ENCODE peak calls at places on chromosomes 6 and 20, in five cellular contexts. One of them, this sample, is unnamed.

GRCh38 chr6:129890164-129890563 is 29.0 kb upstream of the TMEM244 start:
- DNase-seq in GM06990: no peak
- DNase-seq in breast epithelium: no peak
- DNase-seq in HepG2: no peak
- DNase-seq in ovary: no peak
- DNase-seq in this sample: no peak

GRCh38 chr6:32944265-32944664 is 3.4 kb upstream of the HLA-DMB start:
- DNase-seq in GM06990: peak; percentile 83
- DNase-seq in breast epithelium: no peak
- DNase-seq in HepG2: no peak
- DNase-seq in ovary: no peak
- DNase-seq in this sample: no peak

GRCh38 chr6:21931641-21932335 is 338.2 kb downstream of the SOX4 start:
- DNase-seq in GM06990: no peak
- DNase-seq in breast epithelium: no peak
- DNase-seq in HepG2: no peak
- DNase-seq in ovary: no peak
- DNase-seq in this sample: no peak

GRCh38 chr20:24662286-24662685 is 192.9 kb downstream of the SYNDIG1 start:
- DNase-seq in GM06990: no peak
- DNase-seq in breast epithelium: no peak
- DNase-seq in HepG2: no peak
- DNase-seq in ovary: no peak
- DNase-seq in this sample: no peak

GRCh38 chr6:22135395-22135794 is 161.4 kb downstream of the PRL start:
- DNase-seq in GM06990: no peak
- DNase-seq in breast epithelium: no peak
- DNase-seq in HepG2: no peak
- DNase-seq in ovary: no peak
- DNase-seq in this sample: no peak

GRCh38 chr6:158057213-158057987 is 75.7 kb downstream of the SYNJ2 start:
- DNase-seq in GM06990: no peak
- DNase-seq in breast epithelium: no peak
- DNase-seq in HepG2: no peak
- DNase-seq in ovary: no peak
- DNase-seq in this sample: no peak

GRCh38 chr20:24910461-24910860 is 38.6 kb upstream of the CST7 start:
- DNase-seq in GM06990: no peak
- DNase-seq in breast epithelium: no peak
- DNase-seq in HepG2: no peak
- DNase-seq in ovary: no peak
- DNase-seq in this sample: no peak

GRCh38 chr6:137740967-137741761 is 125.9 kb upstream of the TNFAIP3 start:
- DNase-seq in GM06990: no peak
- DNase-seq in breast epithelium: no peak
- DNase-seq in HepG2: no peak
- DNase-seq in ovary: no peak
- DNase-seq in this sample: no peak

GRCh38 chr6:1993049-1993448 is 252.4 kb downstream of the GMDS start:
- DNase-seq in GM06990: no peak
- DNase-seq in breast epithelium: no peak
- DNase-seq in HepG2: no peak
- DNase-seq in ovary: no peak
- DNase-seq in this sample: no peak

GRCh38 chr6:15657290-15657689 is 5.5 kb downstream of the DTNBP1 start:
- DNase-seq in GM06990: no peak
- DNase-seq in breast epithelium: no peak
- DNase-seq in HepG2: no peak
- DNase-seq in ovary: no peak
- DNase-seq in this sample: no peak

GRCh38 chr20:47681977-47682812 is 103.1 kb downstream of the SULF2 start:
- DNase-seq in GM06990: no peak
- DNase-seq in breast epithelium: no peak
- DNase-seq in HepG2: peak; percentile 81
- DNase-seq in ovary: peak; percentile 82
- DNase-seq in this sample: peak; percentile 21

DNA sequence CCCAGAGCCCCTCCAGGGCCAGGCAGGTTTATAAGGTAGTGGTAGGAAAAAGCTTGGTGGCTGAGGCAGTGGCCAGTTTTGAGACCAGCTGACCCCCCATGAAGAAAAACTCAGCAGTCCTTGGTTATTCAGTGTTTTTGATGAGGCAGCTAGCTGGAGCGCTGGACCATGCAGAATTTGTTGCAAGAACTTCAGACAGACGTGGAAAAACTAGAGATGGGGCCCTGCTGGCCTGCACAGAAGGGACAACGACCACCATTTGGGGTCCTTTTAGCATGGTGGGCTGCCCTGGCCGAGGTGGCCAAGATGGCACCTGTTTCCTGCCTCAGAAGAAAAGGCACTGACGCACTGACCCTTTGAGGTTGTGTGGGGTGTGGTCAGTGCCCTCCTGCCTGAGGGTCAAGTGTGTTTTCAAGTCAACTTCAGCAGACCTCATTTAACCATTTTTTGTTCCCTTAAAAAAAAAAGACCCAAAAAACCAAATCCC is 2.7 kb downstream of the RPS21 start:
- DNase-seq in GM06990: no peak
- DNase-seq in breast epithelium: no peak
- DNase-seq in HepG2: no peak
- DNase-seq in ovary: no peak
- DNase-seq in this sample: no peak
- H3K36me3 ChIP-seq in GM06990: peaks cover 29% of the 10 kb centered on the region
- H3K36me3 ChIP-seq in breast epithelium: no peaks in the 10 kb centered on the region
- H3K36me3 ChIP-seq in HepG2: peaks cover 42% of the 10 kb centered on the region
- H3K36me3 ChIP-seq in ovary: no peaks in the 10 kb centered on the region
- H3K36me3 ChIP-seq in this sample: no peaks in the 10 kb centered on the region

GRCh38 chr20:54668271-54669053 is 193.1 kb downstream of the DOK5 start:
- DNase-seq in GM06990: peak; percentile 19
- DNase-seq in breast epithelium: no peak
- DNase-seq in HepG2: peak; percentile 41
- DNase-seq in ovary: no peak
- DNase-seq in this sample: peak; percentile 56
- TF ChIP-seq CTCF in GM06990: peak; percentile 89
- TF ChIP-seq CTCF in breast epithelium: peak; percentile 14
- TF ChIP-seq CTCF in HepG2: peak; percentile 79
- TF ChIP-seq CTCF in ovary: no peak
- TF ChIP-seq CTCF in this sample: peak; percentile 76

DNA sequence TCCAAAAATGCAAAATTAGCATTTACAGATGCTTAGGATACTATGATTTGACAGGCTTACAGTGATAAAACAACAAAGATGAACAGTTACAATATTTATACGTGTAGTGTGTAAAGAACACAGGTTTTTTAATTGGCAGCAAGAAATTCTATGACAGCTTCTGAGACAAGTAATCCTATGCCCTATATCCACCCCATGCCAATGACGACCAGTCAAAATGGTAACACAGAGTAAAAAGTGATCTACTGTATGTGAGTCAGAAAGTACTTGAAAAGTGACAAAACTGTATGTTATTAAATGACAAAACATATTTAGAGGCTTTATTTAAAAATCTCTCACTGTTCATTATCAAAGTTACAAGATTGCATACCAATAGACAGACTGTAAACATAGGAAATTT is 99.5 kb downstream of the PRDM1 start:
- DNase-seq in GM06990: no peak
- DNase-seq in breast epithelium: no peak
- DNase-seq in HepG2: no peak
- DNase-seq in ovary: no peak
- DNase-seq in this sample: no peak
- H3K36me3 ChIP-seq in GM06990: peaks cover 1% of the 10 kb centered on the region
- H3K36me3 ChIP-seq in breast epithelium: no peaks in the 10 kb centered on the region
- H3K36me3 ChIP-seq in HepG2: peaks cover 6% of the 10 kb centered on the region
- H3K36me3 ChIP-seq in ovary: no peaks in the 10 kb centered on the region
- H3K36me3 ChIP-seq in this sample: no peaks in the 10 kb centered on the region

DNA sequence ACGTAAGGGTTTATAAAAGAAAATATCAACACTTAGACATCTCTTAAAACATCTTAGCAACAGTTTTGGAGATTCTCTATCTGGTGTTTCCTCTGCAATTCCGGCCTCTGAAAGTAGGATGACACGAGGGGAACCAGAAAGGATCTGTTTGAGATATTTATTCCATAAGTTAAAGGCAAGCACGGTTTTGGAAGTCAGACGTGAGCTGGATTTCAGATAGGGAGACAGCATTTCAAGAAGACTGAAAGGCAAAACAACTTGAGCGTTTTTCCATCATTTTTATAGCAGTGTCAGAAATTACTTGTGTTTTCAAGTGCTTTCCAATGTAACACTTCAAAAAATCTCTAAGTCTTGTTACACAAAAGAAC is 52.9 kb upstream of the BTN3A2 start:
- DNase-seq in GM06990: no peak
- DNase-seq in breast epithelium: no peak
- DNase-seq in HepG2: no peak
- DNase-seq in ovary: no peak
- DNase-seq in this sample: no peak
- TF ChIP-seq CTCF in GM06990: no peak
- TF ChIP-seq CTCF in breast epithelium: no peak
- TF ChIP-seq CTCF in HepG2: no peak
- TF ChIP-seq CTCF in ovary: no peak
- TF ChIP-seq CTCF in this sample: no peak

DNA sequence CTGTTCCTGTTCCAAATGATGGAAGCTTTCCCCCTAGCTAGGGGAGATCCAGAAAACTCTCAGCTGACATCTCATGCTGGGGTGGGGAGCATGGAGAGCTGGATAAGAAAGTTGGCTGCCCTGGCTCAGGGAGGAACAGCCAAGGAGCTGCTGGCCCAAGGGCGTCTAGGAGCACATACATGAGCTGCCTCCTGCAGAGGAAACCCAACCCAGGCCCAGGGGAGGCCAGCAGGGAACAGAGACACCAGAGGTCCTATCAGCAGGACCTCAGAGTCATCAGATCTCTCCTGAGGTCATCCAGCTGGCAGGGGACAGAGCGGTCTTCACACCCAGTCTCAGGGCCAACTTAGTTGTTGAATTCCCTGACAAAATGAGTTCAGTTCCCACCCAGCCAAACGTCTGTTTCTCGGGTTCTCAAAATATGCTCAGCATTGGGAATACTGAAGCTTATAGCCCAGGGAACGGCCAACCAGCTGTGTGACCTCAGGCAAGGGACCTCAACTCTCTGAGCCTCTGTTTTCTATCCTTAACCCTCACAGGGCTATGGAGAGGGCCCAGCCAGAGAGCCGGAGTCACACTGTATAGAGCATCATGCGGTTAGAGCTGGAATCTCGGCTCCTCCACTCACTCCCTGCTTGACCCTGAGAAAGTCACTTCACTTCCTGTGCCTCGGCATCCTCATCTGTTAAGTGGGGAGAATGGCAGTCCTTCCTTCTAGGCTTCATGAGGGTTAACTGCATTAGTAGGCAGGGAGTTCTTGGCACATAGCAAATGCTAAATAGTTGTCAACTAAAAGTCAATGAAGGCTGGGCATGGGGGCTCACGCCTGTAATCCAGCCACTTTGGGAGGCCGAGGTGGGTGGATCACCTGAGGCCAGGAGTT is 13.8 kb downstream of the ADA start:
- DNase-seq in GM06990: no peak
- DNase-seq in breast epithelium: no peak
- DNase-seq in HepG2: no peak
- DNase-seq in ovary: no peak
- DNase-seq in this sample: no peak
- H3K36me3 ChIP-seq in GM06990: peaks cover 32% of the 10 kb centered on the region
- H3K36me3 ChIP-seq in breast epithelium: no peaks in the 10 kb centered on the region
- H3K36me3 ChIP-seq in HepG2: no peaks in the 10 kb centered on the region
- H3K36me3 ChIP-seq in ovary: no peaks in the 10 kb centered on the region
- H3K36me3 ChIP-seq in this sample: no peaks in the 10 kb centered on the region

This sample was measured in body of pancreas.